ENCODE peak calls at places on chromosomes 3 and 15, in ten cellular contexts. One of them, this sample, is unnamed.

GRCh38 chr15:60962087-60962486 is 267.0 kb downstream of the RORA start:
- DNase-seq in brain microvascular endothelial cell: no peak
- DNase-seq in activated CD8-positive, alpha-beta memory T cell treated with anti-CD3 and anti-CD28 coated beads for 4 hours: no peak
- DNase-seq in HTR-8/SVneo: no peak
- DNase-seq in hippocampal formation: peak; percentile 4
- DNase-seq in COR-L47: no peak
- DNase-seq in activated naive CD4-positive, alpha-beta T cell treated with Interleukin-2 at 50 U/mL for 16 hours: no peak
- DNase-seq in psoas muscle: no peak
- DNase-seq in adrenal gland: no peak
- DNase-seq in GM18507: no peak
- DNase-seq in this sample: no peak

GRCh38 chr3:124158174-124158812 is 166.4 kb upstream of the ROPN1 start:
- DNase-seq in psoas muscle: no peak
- DNase-seq in COR-L47: no peak
- DNase-seq in HTR-8/SVneo: no peak
- DNase-seq in adrenal gland: peak; percentile 47
- DNase-seq in GM18507: no peak
- DNase-seq in hippocampal formation: no peak
- DNase-seq in activated CD8-positive, alpha-beta memory T cell treated with anti-CD3 and anti-CD28 coated beads for 4 hours: no peak
- DNase-seq in brain microvascular endothelial cell: no peak
- DNase-seq in activated naive CD4-positive, alpha-beta T cell treated with Interleukin-2 at 50 U/mL for 16 hours: no peak
- DNase-seq in this sample: no peak

GRCh38 chr3:15630646-15631350 is 29.3 kb downstream of the BTD start:
- DNase-seq in activated naive CD4-positive, alpha-beta T cell treated with Interleukin-2 at 50 U/mL for 16 hours: peak; percentile 36
- DNase-seq in activated CD8-positive, alpha-beta memory T cell treated with anti-CD3 and anti-CD28 coated beads for 4 hours: no peak
- DNase-seq in psoas muscle: no peak
- DNase-seq in hippocampal formation: peak; percentile 36
- DNase-seq in GM18507: no peak
- DNase-seq in COR-L47: no peak
- DNase-seq in brain microvascular endothelial cell: peak; percentile 87
- DNase-seq in adrenal gland: no peak
- DNase-seq in HTR-8/SVneo: peak; percentile 57
- DNase-seq in this sample: no peak

GRCh38 chr3:197309528-197310361 is 11.3 kb upstream of the DLG1 start:
- DNase-seq in brain microvascular endothelial cell: peak; percentile 87
- DNase-seq in activated CD8-positive, alpha-beta memory T cell treated with anti-CD3 and anti-CD28 coated beads for 4 hours: no peak
- DNase-seq in adrenal gland: peak; percentile 32
- DNase-seq in psoas muscle: no peak
- DNase-seq in HTR-8/SVneo: peak; percentile 68
- DNase-seq in hippocampal formation: no peak
- DNase-seq in GM18507: no peak
- DNase-seq in activated naive CD4-positive, alpha-beta T cell treated with Interleukin-2 at 50 U/mL for 16 hours: no peak
- DNase-seq in COR-L47: no peak
- DNase-seq in this sample: no peak

GRCh38 chr15:59268199-59268979 is 61.7 kb downstream of the LDHAL6B start:
- DNase-seq in hippocampal formation: no peak
- DNase-seq in COR-L47: no peak
- DNase-seq in adrenal gland: no peak
- DNase-seq in GM18507: no peak
- DNase-seq in activated naive CD4-positive, alpha-beta T cell treated with Interleukin-2 at 50 U/mL for 16 hours: no peak
- DNase-seq in activated CD8-positive, alpha-beta memory T cell treated with anti-CD3 and anti-CD28 coated beads for 4 hours: no peak
- DNase-seq in psoas muscle: no peak
- DNase-seq in brain microvascular endothelial cell: no peak
- DNase-seq in HTR-8/SVneo: no peak
- DNase-seq in this sample: no peak

GRCh38 chr3:183564046-183564445 is 8.5 kb upstream of the KLHL6 start:
- DNase-seq in activated CD8-positive, alpha-beta memory T cell treated with anti-CD3 and anti-CD28 coated beads for 4 hours: no peak
- DNase-seq in hippocampal formation: no peak
- DNase-seq in GM18507: no peak
- DNase-seq in adrenal gland: no peak
- DNase-seq in HTR-8/SVneo: no peak
- DNase-seq in activated naive CD4-positive, alpha-beta T cell treated with Interleukin-2 at 50 U/mL for 16 hours: no peak
- DNase-seq in psoas muscle: no peak
- DNase-seq in COR-L47: no peak
- DNase-seq in brain microvascular endothelial cell: no peak
- DNase-seq in this sample: no peak

GRCh38 chr3:163768048-163768447 is 1310.2 kb downstream of the SI start:
- DNase-seq in COR-L47: no peak
- DNase-seq in HTR-8/SVneo: no peak
- DNase-seq in brain microvascular endothelial cell: no peak
- DNase-seq in activated CD8-positive, alpha-beta memory T cell treated with anti-CD3 and anti-CD28 coated beads for 4 hours: no peak
- DNase-seq in GM18507: no peak
- DNase-seq in activated naive CD4-positive, alpha-beta T cell treated with Interleukin-2 at 50 U/mL for 16 hours: no peak
- DNase-seq in adrenal gland: no peak
- DNase-seq in hippocampal formation: no peak
- DNase-seq in psoas muscle: no peak
- DNase-seq in this sample: no peak

GRCh38 chr3:86954751-86955150 is 36.2 kb downstream of the VGLL3 start:
- DNase-seq in hippocampal formation: no peak
- DNase-seq in psoas muscle: no peak
- DNase-seq in GM18507: no peak
- DNase-seq in brain microvascular endothelial cell: no peak
- DNase-seq in COR-L47: no peak
- DNase-seq in activated CD8-positive, alpha-beta memory T cell treated with anti-CD3 and anti-CD28 coated beads for 4 hours: no peak
- DNase-seq in HTR-8/SVneo: no peak
- DNase-seq in adrenal gland: no peak
- DNase-seq in activated naive CD4-positive, alpha-beta T cell treated with Interleukin-2 at 50 U/mL for 16 hours: no peak
- DNase-seq in this sample: no peak

GRCh38 chr3:70308760-70309159 is 3.7 kb downstream of the MDFIC2 start:
- DNase-seq in brain microvascular endothelial cell: peak; percentile 48
- DNase-seq in psoas muscle: no peak
- DNase-seq in HTR-8/SVneo: peak; percentile 29
- DNase-seq in activated CD8-positive, alpha-beta memory T cell treated with anti-CD3 and anti-CD28 coated beads for 4 hours: no peak
- DNase-seq in adrenal gland: no peak
- DNase-seq in GM18507: no peak
- DNase-seq in hippocampal formation: peak; percentile 0
- DNase-seq in COR-L47: no peak
- DNase-seq in activated naive CD4-positive, alpha-beta T cell treated with Interleukin-2 at 50 U/mL for 16 hours: no peak
- DNase-seq in this sample: no peak

GRCh38 chr15:52100807-52101206 is 11.8 kb downstream of the BCL2L10 start:
- DNase-seq in adrenal gland: peak; percentile 90
- DNase-seq in activated CD8-positive, alpha-beta memory T cell treated with anti-CD3 and anti-CD28 coated beads for 4 hours: no peak
- DNase-seq in COR-L47: no peak
- DNase-seq in brain microvascular endothelial cell: peak; percentile 97
- DNase-seq in activated naive CD4-positive, alpha-beta T cell treated with Interleukin-2 at 50 U/mL for 16 hours: no peak
- DNase-seq in GM18507: no peak
- DNase-seq in HTR-8/SVneo: no peak
- DNase-seq in psoas muscle: peak; percentile 85
- DNase-seq in hippocampal formation: no peak
- DNase-seq in this sample: no peak

GRCh38 chr3:159929181-159929893 is 59.3 kb upstream of the IL12A start:
- DNase-seq in psoas muscle: peak; percentile 20
- DNase-seq in adrenal gland: no peak
- DNase-seq in GM18507: peak; percentile 18
- DNase-seq in COR-L47: peak; percentile 4
- DNase-seq in brain microvascular endothelial cell: peak; percentile 81
- DNase-seq in activated CD8-positive, alpha-beta memory T cell treated with anti-CD3 and anti-CD28 coated beads for 4 hours: no peak
- DNase-seq in HTR-8/SVneo: peak; percentile 63
- DNase-seq in activated naive CD4-positive, alpha-beta T cell treated with Interleukin-2 at 50 U/mL for 16 hours: no peak
- DNase-seq in hippocampal formation: no peak
- DNase-seq in this sample: no peak

GRCh38 chr3:51940648-51941421 is 869 bp downstream of the RRP9 start:
- DNase-seq in activated CD8-positive, alpha-beta memory T cell treated with anti-CD3 and anti-CD28 coated beads for 4 hours: no peak
- DNase-seq in activated naive CD4-positive, alpha-beta T cell treated with Interleukin-2 at 50 U/mL for 16 hours: no peak
- DNase-seq in brain microvascular endothelial cell: no peak
- DNase-seq in hippocampal formation: no peak
- DNase-seq in psoas muscle: no peak
- DNase-seq in adrenal gland: peak; percentile 19
- DNase-seq in HTR-8/SVneo: no peak
- DNase-seq in GM18507: no peak
- DNase-seq in COR-L47: no peak
- DNase-seq in this sample: no peak

GRCh38 chr3:190122198-190122771 is 1.6 kb upstream of the P3H2 start:
- DNase-seq in hippocampal formation: no peak
- DNase-seq in COR-L47: no peak
- DNase-seq in psoas muscle: no peak
- DNase-seq in HTR-8/SVneo: no peak
- DNase-seq in adrenal gland: no peak
- DNase-seq in activated naive CD4-positive, alpha-beta T cell treated with Interleukin-2 at 50 U/mL for 16 hours: no peak
- DNase-seq in activated CD8-positive, alpha-beta memory T cell treated with anti-CD3 and anti-CD28 coated beads for 4 hours: no peak
- DNase-seq in brain microvascular endothelial cell: peak; percentile 73
- DNase-seq in GM18507: no peak
- DNase-seq in this sample: no peak

This sample was measured in esophagus squamous epithelium.